ENCODE peak calls at places on chromosome 17, in six cellular contexts. C is gastrocnemius medialis, R is hepatocyte, B is choroid plexus epithelial cell, G is AG09309, W is RWPE2. S is an unnamed sample.

GRCh38 chr17:17613708-17614114 is 22.2 kb upstream of the PEMT start:
- DNase-seq in G (peak; percentile 41), B (peak; percentile 88), C (peak; percentile 25), R (peak; percentile 81), W (no peak), S (peak; percentile 80)

GRCh38 chr17:33949100-33949499 is 306.0 kb upstream of the CCL2 start:
- DNase-seq in G (no peak), B (no peak), W (no peak), R (peak; percentile 28), C (no peak), S (peak; percentile 45)

GRCh38 chr17:74763565-74764387 is 12.4 kb downstream of the NAT9 start:
- DNase-seq in R (peak; percentile 92), W (no peak), C (no peak), G (no peak), B (no peak), S (peak; percentile 98)

GRCh38 chr17:64354824-64355535 is 35.7 kb downstream of the PECAM1 start:
- DNase-seq in W (peak; percentile 3), G (no peak), C (no peak), B (peak; percentile 71), R (no peak), S (no peak)

GRCh38 chr17:81866440-81867122 is 4.6 kb downstream of the ARHGDIA start:
- DNase-seq in R (no peak), G (no peak), C (no peak), B (peak; percentile 30), W (peak; percentile 73), S (no peak)

GRCh38 chr17:80738406-80738805 is 193.8 kb downstream of the RPTOR start:
- DNase-seq in G (no peak), W (no peak), C (no peak), B (no peak), R (no peak), S (no peak)

GRCh38 chr17:66335797-66336196 is 33.4 kb downstream of the PRKCA start:
- DNase-seq in G (no peak), R (no peak), C (no peak), W (no peak), B (no peak), S (no peak)

GRCh38 chr17:1351275-1351674 is 48.7 kb downstream of the YWHAE start:
- DNase-seq in B (no peak), W (no peak), R (no peak), C (no peak), G (no peak), S (no peak)

GRCh38 chr17:48553837-48554236 is 8.9 kb upstream of the HOXB2 start:
- DNase-seq in W (no peak), R (no peak), G (no peak), C (no peak), B (no peak), S (no peak)

GRCh38 chr17:81870155-81870977 is 771 bp downstream of the ARHGDIA start:
- DNase-seq in C (no peak), B (peak; percentile 74), G (no peak), R (peak; percentile 63), W (no peak), S (peak; percentile 54)

GRCh38 chr17:36756695-36757094 is 155.3 kb downstream of the MRM1 start:
- DNase-seq in W (no peak), G (no peak), R (no peak), B (no peak), C (no peak), S (no peak)

GRCh38 chr17:81420769-81421462 is 25.7 kb downstream of the BAHCC1 start:
- DNase-seq in R (no peak), C (no peak), B (peak; percentile 29), G (no peak), W (no peak), S (no peak)

GRCh38 chr17:78731904-78732303 is 50.2 kb downstream of the CYTH1 start:
- DNase-seq in R (no peak), B (no peak), W (no peak), C (no peak), G (no peak), S (no peak)

GRCh38 chr17:76866774-76867577 is 1.2 kb upstream of the MGAT5B start:
- DNase-seq in W (no peak), G (no peak), B (peak; percentile 56), C (no peak), R (no peak), S (no peak)

GRCh38 chr17:76612465-76612864 is 26.8 kb upstream of the ST6GALNAC2 start:
- DNase-seq in W (no peak), C (no peak), G (no peak), B (no peak), R (no peak), S (no peak)

GRCh38 chr17:35212668-35213067 is 18.5 kb upstream of the SLC35G3 start:
- DNase-seq in B (no peak), G (no peak), C (no peak), R (no peak), W (no peak), S (no peak)

GRCh38 chr17:17225901-17226300 is 11.1 kb downstream of the FLCN start:
- DNase-seq in C (no peak), W (no peak), B (no peak), R (no peak), G (no peak), S (no peak)

GRCh38 chr17:5118219-5118618 is 2.4 kb downstream of the USP6 start:
- DNase-seq in W (peak; percentile 25), R (no peak), B (no peak), G (no peak), C (no peak), S (no peak)

GRCh38 chr17:9272506-9272905 is 251.2 kb downstream of the NTN1 start:
- DNase-seq in R (no peak), W (no peak), B (no peak), G (no peak), C (no peak), S (no peak)

GRCh38 chr17:4525691-4526397 is 27.2 kb downstream of the SPNS2 start:
- DNase-seq in W (no peak), B (no peak), C (no peak), G (no peak), R (no peak), S (no peak)

GRCh38 chr17:21013983-21014382 is 28.8 kb downstream of the USP22 start:
- DNase-seq in G (no peak), R (no peak), C (no peak), W (no peak), B (no peak), S (no peak)

DNA sequence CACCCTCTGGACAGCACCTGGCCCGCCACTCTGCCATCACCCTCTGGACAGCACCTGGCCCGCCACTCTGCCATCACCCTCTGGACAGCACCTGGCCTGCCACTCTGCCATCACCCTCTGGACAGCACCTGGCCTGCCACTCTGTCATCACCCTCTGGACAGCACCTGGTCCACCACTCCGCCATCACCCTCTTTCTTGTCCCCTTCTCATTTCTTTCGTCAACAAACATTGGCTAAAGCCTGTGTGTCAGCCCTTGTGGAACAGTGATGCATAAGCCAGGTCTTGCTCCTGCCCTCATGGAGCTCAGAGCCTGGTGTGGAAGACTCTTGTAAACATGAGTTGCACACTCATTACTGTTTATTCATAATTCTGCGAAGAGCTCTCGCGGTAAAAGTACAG is 31.2 kb downstream of the CDK5R1 start:
- DNase-seq in R (no peak), W (no peak), B (no peak), C (no peak), G (no peak), S (no peak)
- H3K4me3 ChIP-seq in R (no peak overlapping the region), W (no peak overlapping the region), B (no peak overlapping the region), C (no peak overlapping the region), G (no peak overlapping the region), S (no peak overlapping the region)

GRCh38 chr17:40447148-40447644 is 3.9 kb downstream of the IGFBP4 start:
- DNase-seq in W (no peak), R (no peak), B (peak; percentile 16), C (peak; percentile 38), G (no peak), S (no peak)
- H3K4me3 ChIP-seq in W (no peak overlapping the region), R (no peak overlapping the region), B (peak overlapping the region; percentile 75), C (peak overlapping the region; percentile 64), G (peak overlapping the region; percentile 37), S (no peak overlapping the region)

GRCh38 chr17:68196394-68197090 is 51.3 kb upstream of the AMZ2 start:
- DNase-seq in W (no peak), C (no peak), R (peak; percentile 15), G (no peak), B (no peak), S (no peak)
- H3K4me3 ChIP-seq in W (peak overlapping the region; percentile 18), C (peak overlapping the region; percentile 51), R (no peak overlapping the region), G (no peak overlapping the region), B (no peak overlapping the region), S (peak overlapping the region; percentile 30)

GRCh38 chr17:58324409-58325288 is 3.9 kb downstream of the TSPOAP1 start:
- DNase-seq in R (peak; percentile 83), W (no peak), B (no peak), G (no peak), C (no peak), S (no peak)

GRCh38 chr17:58321571-58322525 is 6.7 kb downstream of the TSPOAP1 start:
- DNase-seq in R (no peak), G (no peak), C (no peak), W (peak; percentile 24), B (no peak), S (no peak)

GRCh38 chr17:58322581-58323419 is 5.8 kb downstream of the TSPOAP1 start:
- DNase-seq in C (no peak), W (no peak), G (no peak), R (no peak), B (no peak), S (no peak)

GRCh38 chr17:58325289-58325726 is 3.3 kb downstream of the TSPOAP1 start:
- DNase-seq in R (peak; percentile 46), W (no peak), C (no peak), B (no peak), G (no peak), S (no peak)

DNA sequence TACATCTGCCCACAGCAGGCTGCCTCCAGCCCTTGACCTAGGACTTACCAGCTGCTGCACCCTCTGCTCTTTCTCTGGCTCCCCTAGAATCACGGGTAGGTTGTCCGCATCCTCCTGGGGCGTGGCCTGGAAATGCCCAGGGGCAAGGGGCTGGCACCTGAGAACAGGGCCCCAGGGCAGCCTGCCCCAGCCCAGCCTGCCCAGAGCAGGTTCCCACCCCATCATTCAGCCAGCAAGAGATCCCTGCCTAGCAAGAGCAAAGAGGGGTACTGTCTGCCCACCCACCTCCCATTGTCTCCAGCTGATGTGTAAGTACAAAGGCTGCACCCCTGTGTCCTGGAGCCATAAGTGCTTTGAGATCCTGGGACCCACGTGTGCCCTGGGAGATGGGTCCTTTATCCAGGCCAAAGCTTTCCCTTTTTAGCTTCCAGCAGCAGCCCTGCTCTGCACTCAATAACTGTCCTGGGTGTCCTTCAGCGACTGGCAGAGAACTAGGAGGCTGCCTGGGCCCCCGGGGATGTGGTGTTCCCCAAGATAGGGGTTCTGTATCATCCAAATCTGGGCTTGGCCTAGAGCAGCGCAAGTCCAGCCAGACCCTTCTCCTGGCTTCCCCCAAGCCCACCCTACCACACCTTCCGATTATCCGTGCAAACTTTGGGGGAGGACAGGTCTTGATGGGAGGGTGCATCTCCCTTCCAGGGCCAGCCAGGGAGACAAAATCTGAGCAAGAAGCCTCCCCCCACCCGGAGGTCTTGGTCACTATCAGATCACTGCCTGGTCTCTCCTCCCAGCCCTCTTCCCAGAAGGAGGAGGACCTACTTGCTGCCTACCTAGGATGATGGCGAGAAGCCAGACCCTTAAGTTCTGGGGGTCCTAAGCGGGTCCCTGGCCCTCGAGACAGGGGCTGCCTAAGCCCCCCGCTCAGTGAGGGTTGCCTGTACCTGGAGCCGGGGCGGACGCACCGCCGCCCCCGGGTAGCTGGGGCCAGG is 4.9 kb downstream of the TSPOAP1 start:
- DNase-seq in R (no peak), W (no peak), C (no peak), G (no peak), B (no peak), S (no peak)
- H3K4me3 ChIP-seq in R (peak overlapping the region; percentile 62), W (peak overlapping the region; percentile 31), C (peak overlapping the region; percentile 66), G (no peak overlapping the region), B (no peak overlapping the region), S (peak overlapping the region; percentile 39)

S was measured in Caco-2.